ENCODE peak calls at places on chromosomes 4 and X, in four cellular contexts. G is glutamatergic neuron, H is fibroblast of pulmonary artery, B is cardiac fibroblast. Z is an unnamed sample.

GRCh38 chrX:16081357-16081756 is 42.0 kb upstream of the GRPR start:
- DNase-seq in G (no peak), H (no peak), B (no peak), Z (no peak)

GRCh38 chr4:158783775-158784174 is 14.9 kb downstream of the FNIP2 start:
- DNase-seq in G (no peak), H (peak), B (no peak), Z (no peak)

GRCh38 chrX:103941201-103941975 is 21.0 kb upstream of the TMSB15B start:
- DNase-seq in G (no peak), H (peak), B (peak), Z (no peak)

GRCh38 chr4:182177166-182177565 is 66.0 kb upstream of the TENM3 start:
- DNase-seq in G (no peak), H (no peak), B (no peak), Z (no peak)

GRCh38 chrX:18119856-18120255 is 100.8 kb downstream of the BEND2 start:
- DNase-seq in G (no peak), H (no peak), B (no peak), Z (no peak)

GRCh38 chrX:150872773-150873336 is 25.6 kb downstream of the CD99L2 start:
- DNase-seq in G (no peak), H (no peak), B (no peak), Z (no peak)

GRCh38 chr4:41432889-41433288 is 105.1 kb upstream of the LIMCH1 start:
- DNase-seq in G (no peak), H (peak), B (peak), Z (no peak)

GRCh38 chr4:8403173-8403753 is 37.3 kb downstream of the ACOX3 start:
- DNase-seq in G (peak), H (peak), B (peak), Z (peak)

GRCh38 chr4:46432923-46433322 is 43.0 kb upstream of the GABRA2 start:
- DNase-seq in G (no peak), H (peak), B (peak), Z (no peak)

GRCh38 chr4:189600598-189601435 is 339.9 kb upstream of the FRG1 start:
- DNase-seq in G (no peak), H (no peak), B (no peak), Z (no peak)

GRCh38 chr4:2694691-2695090 is 61.4 kb downstream of the TNIP2 start:
- DNase-seq in G (no peak), H (no peak), B (no peak), Z (no peak)

GRCh38 chrX:11429543-11430085 is 136.4 kb downstream of the AMELX start:
- DNase-seq in G (no peak), H (no peak), B (no peak), Z (no peak)

GRCh38 chr4:68655764-68656444 is 14.5 kb downstream of the UGT2B15 start:
- DNase-seq in G (no peak), H (no peak), B (no peak), Z (no peak)

GRCh38 chr4:1578968-1579833 is 104.9 kb downstream of the FAM53A start:
- DNase-seq in G (peak), H (peak), B (peak), Z (peak)

GRCh38 chr4:110854021-110854678 is 231.3 kb upstream of the PITX2 start:
- DNase-seq in G (peak), H (peak), B (peak), Z (no peak)

GRCh38 chrX:5788930-5789329 is 439.7 kb downstream of the NLGN4X start:
- DNase-seq in G (no peak), H (no peak), B (no peak), Z (no peak)

GRCh38 chr4:476501-476900 is 22.5 kb downstream of the ZNF721 start:
- DNase-seq in G (no peak), H (peak), B (no peak), Z (no peak)

GRCh38 chrX:119826399-119826959 is 26.3 kb downstream of the UPF3B start:
- DNase-seq in G (no peak), H (peak), B (peak), Z (no peak)

GRCh38 chr4:167274346-167274745 is 40.1 kb upstream of the SPOCK3 start:
- DNase-seq in G (no peak), H (no peak), B (no peak), Z (no peak)

GRCh38 chr4:69689530-69690111 is 36.6 kb upstream of the UGT2A1 start:
- DNase-seq in G (no peak), H (peak), B (peak), Z (peak)

GRCh38 chr4:89248879-89249281 is 58.7 kb downstream of the GPRIN3 start:
- DNase-seq in G (no peak), H (no peak), B (no peak), Z (no peak)

GRCh38 chrX:108268434-108269080 is 169.7 kb downstream of the COL4A6 start:
- DNase-seq in G (no peak), H (peak), B (no peak), Z (no peak)

GRCh38 chr4:138063581-138063980 is 178.6 kb downstream of the SLC7A11 start:
- DNase-seq in G (no peak), H (no peak), B (no peak), Z (no peak)

GRCh38 chrX:123731258-123731986 is 1.4 kb downstream of the THOC2 start:
- DNase-seq in G (no peak), H (peak), B (peak), Z (peak)

GRCh38 chr4:125317526-125317880 is 2.7 kb downstream of the FAT4 start:
- DNase-seq in G (peak), H (peak), B (peak), Z (no peak)

GRCh38 chr4:64584125-64584524 is 174.9 kb upstream of the TECRL start:
- DNase-seq in G (no peak), H (peak), B (peak), Z (no peak)

GRCh38 chr4:3773552-3774001 is 7.4 kb downstream of the ADRA2C start:
- DNase-seq in G (peak), H (no peak), B (no peak), Z (no peak)

GRCh38 chr4:7799306-7799705 is 140.4 kb downstream of the AFAP1 start:
- DNase-seq in G (no peak), H (no peak), B (no peak), Z (no peak)

GRCh38 chr4:72951147-72951546 is 118.4 kb downstream of the COX18 start:
- DNase-seq in G (no peak), H (peak), B (no peak), Z (no peak)
- TF ChIP-seq CTCF in G (peak), H (peak), B (peak), Z (no peak)

GRCh38 chr4:84317513-84317912 is 181.6 kb downstream of the NKX6-1 start:
- DNase-seq in G (no peak), H (no peak), B (no peak), Z (no peak)

GRCh38 chr4:84324850-84325249 is 174.2 kb downstream of the NKX6-1 start:
- DNase-seq in G (peak), H (no peak), B (no peak), Z (no peak)

GRCh38 chr4:84324303-84324702 is 174.8 kb downstream of the NKX6-1 start:
- DNase-seq in G (no peak), H (no peak), B (no peak), Z (no peak)

GRCh38 chr4:84319124-84319523 is 180.0 kb downstream of the NKX6-1 start:
- DNase-seq in G (no peak), H (peak), B (peak), Z (no peak)
- TF ChIP-seq CTCF in G (no peak), H (no peak), B (no peak), Z (no peak)

DNA sequence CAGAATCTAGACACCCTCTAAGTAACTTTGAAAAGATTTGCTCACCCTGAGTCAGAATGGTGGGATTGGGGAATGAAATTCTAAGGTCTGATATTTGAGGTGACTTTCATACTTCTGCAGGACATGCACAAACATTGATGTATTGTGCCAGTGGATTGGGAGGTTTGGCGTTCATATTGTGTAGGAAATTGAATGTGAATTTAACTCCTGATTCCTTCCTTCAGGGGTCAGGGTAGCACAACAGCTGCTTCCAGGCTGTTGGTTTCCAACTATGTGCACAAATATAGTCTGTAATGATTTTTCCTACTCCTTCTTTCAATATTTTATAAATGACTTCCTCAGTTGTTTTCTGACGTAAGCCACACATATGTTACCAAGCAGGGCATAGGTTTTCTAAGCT is 3.1 kb downstream of the IL1RAPL1 start:
- DNase-seq in G (no peak), H (peak), B (peak), Z (no peak)
- TF ChIP-seq CTCF in G (no peak), H (peak), B (no peak), Z (no peak)

GRCh38 chrX:30493348-30493747 is 84.2 kb downstream of the TASL start:
- DNase-seq in G (no peak), H (no peak), B (no peak), Z (no peak)
- TF ChIP-seq CTCF in G (no peak), H (no peak), B (no peak), Z (no peak)

GRCh38 chr4:76090241-76090691 is 15.8 kb downstream of the ART3 start:
- DNase-seq in G (no peak), H (peak), B (peak), Z (peak)

GRCh38 chr4:76083386-76083785 is 8.9 kb downstream of the ART3 start:
- DNase-seq in G (no peak), H (no peak), B (no peak), Z (no peak)

GRCh38 chr4:76084542-76084941 is 10.0 kb downstream of the ART3 start:
- DNase-seq in G (no peak), H (no peak), B (no peak), Z (no peak)

GRCh38 chr4:76088719-76089118 is 14.2 kb downstream of the ART3 start:
- DNase-seq in G (no peak), H (no peak), B (no peak), Z (no peak)

DNA sequence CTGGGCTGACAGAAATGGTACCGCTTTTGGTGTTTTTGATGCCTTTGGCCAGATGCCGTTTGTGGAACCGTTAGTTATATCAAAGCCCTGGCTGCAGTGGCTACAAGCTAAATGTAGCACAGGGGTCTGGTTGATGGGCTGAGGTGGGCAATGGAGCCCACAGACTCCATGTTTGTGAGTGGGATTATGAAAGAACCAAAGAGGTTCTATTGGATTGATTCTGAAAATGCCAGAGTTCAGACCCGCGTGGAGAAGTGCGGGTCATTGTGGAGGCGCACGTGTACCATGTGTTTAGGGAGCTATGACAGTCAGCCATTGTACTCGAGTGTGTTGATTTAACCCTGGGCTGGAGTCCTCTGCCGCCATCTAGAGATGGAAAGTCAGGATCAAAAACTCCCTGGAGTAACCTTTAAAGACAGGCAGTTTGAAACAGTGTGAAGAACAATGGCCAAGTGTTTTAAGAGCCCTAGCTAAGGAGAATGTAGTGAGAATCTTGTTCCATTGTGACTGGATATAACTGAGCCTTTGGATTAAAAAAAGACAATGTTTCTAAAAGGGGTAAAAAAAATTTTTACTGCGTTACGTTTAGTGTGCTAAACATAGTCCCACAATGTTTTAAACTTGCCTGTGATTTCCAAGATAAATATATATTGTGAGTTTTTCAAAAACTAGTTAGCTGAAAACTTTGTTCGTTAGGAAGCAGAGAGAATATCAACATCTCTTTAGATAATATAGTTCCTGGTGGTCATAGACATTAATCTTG is 12.7 kb downstream of the ART3 start:
- DNase-seq in G (peak), H (peak), B (peak), Z (peak)
- TF ChIP-seq CTCF in G (peak), H (peak), B (peak), Z (no peak)

DNA sequence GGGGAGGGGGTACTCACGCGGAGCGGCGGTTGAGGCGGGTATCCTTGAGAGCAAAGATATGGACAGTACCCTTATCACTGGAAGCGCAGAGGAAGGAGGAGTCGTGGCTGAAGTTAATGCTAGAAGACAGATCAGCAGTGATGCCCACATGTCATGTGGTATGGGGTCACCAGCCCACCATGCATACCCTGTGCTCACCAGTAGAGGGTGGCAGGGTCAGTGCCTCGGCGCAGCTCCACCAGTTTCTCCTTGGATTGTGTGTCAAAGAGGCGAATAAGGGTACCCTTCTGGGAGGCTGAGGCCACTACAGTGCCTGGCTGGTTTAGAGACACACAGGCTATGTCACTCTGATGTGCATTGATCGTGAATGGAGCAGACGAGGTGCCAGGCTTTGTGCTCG is 1.5 kb upstream of the PRAF2 start:
- DNase-seq in G (no peak), H (no peak), B (no peak), Z (no peak)
- TF ChIP-seq CTCF in G (peak), H (no peak), B (no peak), Z (no peak)

Z was measured in GM20000.